ENCODE peak calls at places on chromosomes 1 and 21, in four cellular contexts. One of them, this sample, is unnamed.

GRCh38 chr1:33164120-33164519 is 17.7 kb downstream of the TRIM62 start:
- DNase-seq in left lung: no peak
- DNase-seq in fibroblast of the aortic adventitia: no peak
- DNase-seq in cerebellar cortex: no peak
- DNase-seq in this sample: no peak

GRCh38 chr1:115564201-115564600 is 77.6 kb upstream of the VANGL1 start:
- DNase-seq in left lung: peak
- DNase-seq in fibroblast of the aortic adventitia: no peak
- DNase-seq in cerebellar cortex: no peak
- DNase-seq in this sample: no peak

GRCh38 chr1:154433161-154433681 is 28.1 kb downstream of the IL6R start:
- DNase-seq in left lung: no peak
- DNase-seq in fibroblast of the aortic adventitia: no peak
- DNase-seq in cerebellar cortex: no peak
- DNase-seq in this sample: no peak

GRCh38 chr1:56510642-56511021 is 68.7 kb downstream of the PLPP3 start:
- DNase-seq in left lung: no peak
- DNase-seq in fibroblast of the aortic adventitia: no peak
- DNase-seq in cerebellar cortex: no peak
- DNase-seq in this sample: no peak

GRCh38 chr1:157249326-157249725 is 111.1 kb upstream of the ETV3 start:
- DNase-seq in left lung: no peak
- DNase-seq in fibroblast of the aortic adventitia: no peak
- DNase-seq in cerebellar cortex: no peak
- DNase-seq in this sample: no peak

GRCh38 chr1:22331618-22332017 is 120.0 kb upstream of the ZBTB40 start:
- DNase-seq in left lung: no peak
- DNase-seq in fibroblast of the aortic adventitia: no peak
- DNase-seq in cerebellar cortex: no peak
- DNase-seq in this sample: no peak

GRCh38 chr21:38495242-38495641 is 3.0 kb downstream of the ERG start:
- DNase-seq in left lung: no peak
- DNase-seq in fibroblast of the aortic adventitia: no peak
- DNase-seq in cerebellar cortex: no peak
- DNase-seq in this sample: no peak

GRCh38 chr1:161200992-161201827 is 957 bp upstream of the NDUFS2 start:
- DNase-seq in left lung: no peak
- DNase-seq in fibroblast of the aortic adventitia: peak
- DNase-seq in cerebellar cortex: no peak
- DNase-seq in this sample: peak

GRCh38 chr1:63322248-63322943 is at the start of gene FOXD3:
- DNase-seq in left lung: peak
- DNase-seq in fibroblast of the aortic adventitia: peak
- DNase-seq in cerebellar cortex: peak
- DNase-seq in this sample: no peak

GRCh38 chr1:210259496-210259895 is 26.9 kb downstream of the SERTAD4 start:
- DNase-seq in left lung: no peak
- DNase-seq in fibroblast of the aortic adventitia: peak
- DNase-seq in cerebellar cortex: no peak
- DNase-seq in this sample: no peak

GRCh38 chr21:20451051-20451450 is 547.2 kb upstream of the NCAM2 start:
- DNase-seq in left lung: no peak
- DNase-seq in fibroblast of the aortic adventitia: no peak
- DNase-seq in cerebellar cortex: no peak
- DNase-seq in this sample: no peak

GRCh38 chr1:43383449-43383848 is 6.2 kb downstream of the MED8 start:
- DNase-seq in left lung: no peak
- DNase-seq in fibroblast of the aortic adventitia: no peak
- DNase-seq in cerebellar cortex: no peak
- DNase-seq in this sample: peak

GRCh38 chr1:222464841-222465210 is 83.1 kb downstream of the HHIPL2 start:
- DNase-seq in left lung: peak
- DNase-seq in fibroblast of the aortic adventitia: peak
- DNase-seq in cerebellar cortex: peak
- DNase-seq in this sample: peak